ENCODE peak calls at places on chromosomes 13 and 19, in nine cellular contexts. B is HFFc6, R is uterus, E is tibial artery, N is endodermal cell, G is astrocyte of the spinal cord, Z is omental fat pad, F is neural crest cell, W is brain microvascular endothelial cell. U is an unnamed sample.

GRCh38 chr19:34171539-34171876 is 796 bp upstream of the LSM14A start:
- DNase-seq in B (peak), R (no peak), E (no peak), N (no peak), G (peak), Z (no peak), F (peak), W (peak), U (no peak)

GRCh38 chr19:2192862-2193261 is 29.1 kb downstream of the DOT1L start:
- DNase-seq in B (no peak), R (no peak), E (no peak), N (no peak), G (no peak), Z (no peak), F (no peak), W (no peak), U (no peak)

GRCh38 chr19:21022996-21023395 is 2.5 kb downstream of the ZNF430 start:
- DNase-seq in B (peak), R (no peak), E (no peak), N (no peak), G (peak), Z (no peak), F (no peak), W (peak), U (no peak)

GRCh38 chr13:102825921-102826706 is 19.7 kb upstream of the ERCC5 start:
- DNase-seq in B (peak), R (no peak), E (no peak), N (no peak), G (peak), Z (no peak), F (no peak), W (peak), U (no peak)

GRCh38 chr19:39372047-39372802 is 18.7 kb downstream of the PAF1 start:
- DNase-seq in B (peak), R (peak), E (peak), N (no peak), G (peak), Z (no peak), F (no peak), W (peak), U (no peak)

GRCh38 chr19:13705201-13705600 is 59.1 kb upstream of the MRI1 start:
- DNase-seq in B (no peak), R (no peak), E (no peak), N (no peak), G (no peak), Z (no peak), F (no peak), W (no peak), U (no peak)

GRCh38 chr19:51600940-51601575 is 29.1 kb downstream of the SIGLEC5 start:
- DNase-seq in B (no peak), R (no peak), E (no peak), N (no peak), G (no peak), Z (no peak), F (no peak), W (no peak), U (no peak)

GRCh38 chr19:2461751-2462634 is 5.2 kb upstream of the LMNB2 start:
- DNase-seq in B (peak), R (peak), E (peak), N (peak), G (peak), Z (no peak), F (peak), W (no peak), U (no peak)

GRCh38 chr13:104869501-104869900 is 1666.0 kb downstream of the EFNB2 start:
- DNase-seq in B (no peak), R (no peak), E (no peak), N (no peak), G (peak), Z (no peak), F (no peak), W (peak), U (no peak)

GRCh38 chr19:18416778-18417249 is 2.4 kb upstream of the SSBP4 start:
- DNase-seq in B (peak), R (peak), E (peak), N (peak), G (peak), Z (no peak), F (peak), W (peak), U (peak)

GRCh38 chr19:44585371-44586141 is 27.8 kb upstream of the IGSF23 start:
- DNase-seq in B (peak), R (no peak), E (no peak), N (no peak), G (peak), Z (no peak), F (no peak), W (peak), U (no peak)
- TF ChIP-seq CTCF in B (peak), R (no peak), E (no peak), N (no peak), G (no peak), Z (no peak), F (no peak), W (peak), U (no peak)

GRCh38 chr19:58362272-58362994 is at the start of gene ZNF497:
- DNase-seq in B (peak), R (peak), E (peak), N (peak), G (peak), Z (peak), F (peak), W (peak), U (peak)

GRCh38 chr19:58367698-58368454 is 5.3 kb upstream of the ZNF497 start:
- DNase-seq in B (no peak), R (no peak), E (no peak), N (no peak), G (no peak), Z (no peak), F (no peak), W (no peak), U (no peak)

GRCh38 chr19:58368561-58369360 is 6.2 kb upstream of the ZNF497 start:
- DNase-seq in B (no peak), R (no peak), E (no peak), N (no peak), G (no peak), Z (no peak), F (no peak), W (no peak), U (no peak)

GRCh38 chr19:58364127-58364526 is 1.6 kb upstream of the ZNF497 start:
- DNase-seq in B (no peak), R (no peak), E (no peak), N (no peak), G (no peak), Z (no peak), F (no peak), W (no peak), U (no peak)

DNA sequence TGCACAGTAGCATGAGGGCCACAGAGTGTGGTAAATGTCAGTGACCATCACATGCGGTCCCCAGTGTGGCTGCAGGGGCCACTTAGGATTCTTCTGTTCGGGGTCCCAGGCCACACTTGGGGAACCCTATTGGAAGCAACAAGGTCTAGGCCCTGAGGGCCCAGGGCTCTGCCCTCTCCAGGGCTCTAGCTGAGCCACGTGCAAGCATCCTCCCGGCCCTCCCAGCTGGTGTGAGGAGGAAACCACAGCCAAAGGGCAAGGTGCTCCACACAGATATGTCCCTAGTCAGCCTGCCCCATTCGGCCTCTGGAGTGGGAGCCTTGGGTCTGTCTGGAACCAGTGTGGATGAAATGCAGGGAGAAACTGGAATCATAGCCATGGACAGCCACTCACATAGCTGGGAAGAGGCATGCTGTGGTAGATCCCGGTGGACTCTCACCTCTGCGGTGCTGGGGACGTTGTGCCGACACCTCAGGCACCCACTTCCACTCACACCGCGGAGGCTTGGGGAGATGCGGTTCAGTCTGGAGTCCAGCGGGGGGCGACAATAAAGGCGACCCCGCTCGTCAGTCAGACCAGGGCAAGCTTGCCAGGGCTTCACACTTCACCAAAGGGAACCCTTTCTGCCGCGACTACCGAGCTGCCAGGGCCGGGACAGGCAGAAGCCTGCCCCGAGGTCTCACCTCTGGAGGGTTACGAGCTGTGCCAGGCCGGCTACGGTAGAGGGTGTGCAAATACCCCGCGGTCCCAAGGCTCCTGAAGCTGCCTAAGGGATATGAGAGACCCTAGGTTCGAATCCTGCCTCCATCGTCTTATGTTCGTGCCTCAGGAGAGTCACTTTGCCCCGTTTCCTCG is 4.3 kb upstream of the ZNF497 start:
- DNase-seq in B (no peak), R (no peak), E (no peak), N (no peak), G (no peak), Z (no peak), F (no peak), W (no peak), U (no peak)
- TF ChIP-seq CTCF in B (no peak), R (no peak), E (no peak), N (no peak), G (no peak), Z (no peak), F (no peak), W (no peak), U (no peak)

GRCh38 chr13:35210234-35210633 is 266.3 kb downstream of the MAB21L1 start:
- DNase-seq in B (no peak), R (no peak), E (no peak), N (no peak), G (peak), Z (no peak), F (no peak), W (no peak), U (no peak)
- TF ChIP-seq CTCF in B (peak), R (no peak), E (no peak), N (no peak), G (no peak), Z (no peak), F (no peak), W (no peak), U (no peak)

GRCh38 chr13:26601669-26602068 is 44.2 kb downstream of the WASF3 start:
- DNase-seq in B (peak), R (no peak), E (no peak), N (no peak), G (no peak), Z (no peak), F (no peak), W (peak), U (no peak)
- TF ChIP-seq CTCF in B (peak), R (no peak), E (no peak), N (peak), G (no peak), Z (no peak), F (no peak), W (no peak), U (no peak)

DNA sequence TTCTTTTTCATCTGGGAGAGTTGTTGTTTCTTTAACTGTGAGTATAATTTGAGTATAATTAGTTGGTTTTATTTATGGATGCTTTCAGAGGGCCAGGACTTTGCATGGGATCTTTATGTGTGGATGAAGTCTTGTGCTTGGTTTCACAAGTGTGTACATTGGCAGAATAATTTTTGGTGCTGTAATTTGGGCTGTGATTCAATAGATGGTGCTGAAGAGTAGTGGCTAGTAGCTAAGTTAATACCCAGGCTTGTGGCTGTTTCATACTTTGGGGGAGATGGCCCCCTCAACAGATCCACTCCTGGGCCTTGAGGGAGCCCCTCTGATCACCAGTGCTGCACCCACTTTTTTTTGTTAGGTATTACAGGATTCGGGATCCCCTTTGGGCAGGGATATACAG is 1142.4 kb downstream of the SLITRK1 start:
- DNase-seq in B (peak), R (no peak), E (no peak), N (no peak), G (no peak), Z (no peak), F (no peak), W (peak), U (no peak)
- TF ChIP-seq CTCF in B (peak), R (no peak), E (no peak), N (peak), G (peak), Z (no peak), F (no peak), W (peak), U (no peak)